ENCODE peak calls at places on chromosomes 5 and 9, in six cellular contexts. G is neural progenitor cell, U is upper lobe of right lung, Q is fibroblast of mammary gland, Y is GM23338, T is cardiac muscle cell. W is an unnamed sample.
A peak's percentile ranks its signal among the peaks of the same experiment; 100 is the strongest.

GRCh38 chr5:1749346-1750124 is 50.1 kb downstream of the MRPL36 start:
- DNase-seq in U (peak; percentile 46), Q (no peak), Y (no peak), T (no peak), G (no peak), W (no peak)

GRCh38 chr9:19969721-19970120 is 180.9 kb upstream of the SLC24A2 start:
- DNase-seq in U (no peak), G (no peak), Y (no peak), Q (peak; percentile 66), T (no peak), W (no peak)

GRCh38 chr9:75148551-75148950 is 60.2 kb downstream of the OSTF1 start:
- DNase-seq in Q (peak; percentile 75), U (no peak), Y (no peak), G (no peak), T (peak; percentile 75), W (peak; percentile 96)

GRCh38 chr5:125696762-125697161 is 726.4 kb upstream of the GRAMD2B start:
- DNase-seq in G (no peak), Q (peak; percentile 94), Y (no peak), U (no peak), T (no peak), W (peak; percentile 88)

GRCh38 chr9:131485728-131486381 is 16.9 kb upstream of the POMT1 start:
- DNase-seq in Q (no peak), G (no peak), T (no peak), U (no peak), Y (no peak), W (no peak)

GRCh38 chr9:90881648-90882047 is 80.0 kb downstream of the SYK start:
- DNase-seq in Q (no peak), T (no peak), G (no peak), Y (no peak), U (no peak), W (no peak)

GRCh38 chr5:10338996-10339903 is 14.2 kb upstream of the MARCHF6 start:
- DNase-seq in G (peak; percentile 76), Q (no peak), Y (peak; percentile 75), U (no peak), T (no peak), W (peak; percentile 57)

GRCh38 chr9:135887021-135887507 is 20.3 kb downstream of the CAMSAP1 start:
- DNase-seq in Q (peak; percentile 44), Y (no peak), U (no peak), T (no peak), G (no peak), W (peak; percentile 40)

GRCh38 chr5:56054651-56055050 is 59.9 kb upstream of the IL6ST start:
- DNase-seq in G (no peak), U (no peak), T (no peak), Q (peak; percentile 81), Y (no peak), W (no peak)

GRCh38 chr5:2685651-2686050 is 65.8 kb downstream of the IRX2 start:
- DNase-seq in Q (peak; percentile 82), T (no peak), Y (no peak), G (no peak), U (no peak), W (peak; percentile 90)

GRCh38 chr9:85404911-85405580 is 336.7 kb downstream of the AGTPBP1 start:
- DNase-seq in T (no peak), Q (no peak), Y (no peak), U (no peak), G (no peak), W (peak; percentile 26)

GRCh38 chr9:79694676-79695400 is 123.1 kb downstream of the TLE4 start:
- DNase-seq in G (peak; percentile 81), U (no peak), Q (peak; percentile 85), Y (peak; percentile 77), T (no peak), W (peak; percentile 94)

GRCh38 chr5:175695161-175696126 is 37.6 kb downstream of the HRH2 start:
- DNase-seq in Q (no peak), U (no peak), G (no peak), Y (no peak), T (no peak), W (no peak)

GRCh38 chr9:88747768-88748167 is 212.8 kb downstream of the NXNL2 start:
- DNase-seq in Q (peak; percentile 99), T (no peak), U (no peak), G (no peak), Y (peak; percentile 24), W (peak; percentile 86)

GRCh38 chr5:62597314-62597713 is 18.7 kb downstream of the LRRC70 start:
- DNase-seq in U (no peak), G (no peak), Q (no peak), T (no peak), Y (no peak), W (no peak)

GRCh38 chr9:35110327-35110758 is 5.3 kb downstream of the ATOSB start:
- DNase-seq in Q (peak; percentile 40), T (no peak), U (no peak), Y (no peak), G (no peak), W (peak; percentile 51)

GRCh38 chr5:372911-373709 is 51.6 kb downstream of the AHRR start:
- DNase-seq in U (peak; percentile 67), G (no peak), T (no peak), Y (peak; percentile 44), Q (no peak), W (no peak)

GRCh38 chr5:375336-375920 is 53.9 kb downstream of the AHRR start:
- DNase-seq in U (peak; percentile 56), T (no peak), G (no peak), Y (no peak), Q (no peak), W (no peak)

GRCh38 chr5:375921-376871 is 54.7 kb downstream of the AHRR start:
- DNase-seq in T (no peak), U (peak; percentile 62), Y (no peak), G (no peak), Q (no peak), W (no peak)

GRCh38 chr5:373710-374602 is 52.4 kb downstream of the AHRR start:
- DNase-seq in Y (peak; percentile 52), U (peak; percentile 75), G (peak; percentile 64), T (peak; percentile 66), Q (peak; percentile 55), W (peak; percentile 46)

GRCh38 chr5:374631-375335 is 53.3 kb downstream of the AHRR start:
- DNase-seq in T (no peak), Q (no peak), G (no peak), U (peak; percentile 61), Y (no peak), W (no peak)
- H3K4me3 ChIP-seq in T (no peak overlapping the region), Q (no peak overlapping the region), G (no peak overlapping the region), U (no peak overlapping the region), Y (no peak overlapping the region), W (no peak overlapping the region)

GRCh38 chr5:168883253-168883880 is 304.2 kb upstream of the PANK3 start:
- DNase-seq in G (peak; percentile 58), Q (no peak), U (no peak), T (peak; percentile 45), Y (peak; percentile 45), W (no peak)
- TF ChIP-seq CTCF in G (no peak), Q (no peak), U (no peak), T (no peak), Y (no peak), W (no peak)

DNA sequence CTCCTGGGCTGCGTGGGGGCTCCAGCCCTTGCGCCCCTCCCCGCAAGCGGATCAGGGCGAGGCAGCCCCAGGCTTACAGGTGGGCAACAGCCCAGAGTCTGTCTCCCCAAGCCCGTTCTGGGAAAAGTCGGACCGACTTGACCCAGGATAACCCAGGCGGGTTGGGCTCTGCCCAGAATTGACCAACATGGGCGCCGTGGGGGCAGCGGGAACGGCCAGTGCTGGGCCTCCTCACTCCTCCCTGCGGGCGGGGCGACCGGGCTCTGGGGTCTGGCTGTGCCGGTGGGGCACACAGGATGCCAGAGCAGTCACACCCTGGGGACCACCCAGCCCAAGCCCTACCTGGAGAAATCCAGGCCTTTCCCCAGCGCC is 15.3 kb upstream of the SYNPO start:
- DNase-seq in G (no peak), Y (peak; percentile 34), U (peak; percentile 81), T (no peak), Q (no peak), W (no peak)
- H3K4me3 ChIP-seq in G (peak overlapping the region; percentile 54), Y (peak overlapping the region; percentile 81), U (peak overlapping the region; percentile 79), T (peak overlapping the region; percentile 43), Q (peak overlapping the region; percentile 46), W (peak overlapping the region; percentile 61)

GRCh38 chr5:143008809-143009521 is 238.8 kb downstream of the ARHGAP26 start:
- DNase-seq in Y (no peak), Q (peak; percentile 100), U (no peak), G (no peak), T (no peak), W (peak; percentile 95)
- TF ChIP-seq CTCF in Y (no peak), Q (peak; percentile 29), U (no peak), G (no peak), T (no peak), W (no peak)

GRCh38 chr5:177311723-177312648 is at the start of gene MXD3:
- DNase-seq in Q (peak; percentile 91), G (peak; percentile 100), Y (peak; percentile 100), U (peak; percentile 97), T (peak; percentile 99), W (peak; percentile 96)

GRCh38 chr5:177309351-177310191 is 2.1 kb downstream of the MXD3 start:
- DNase-seq in Q (peak; percentile 70), U (peak; percentile 79), G (peak; percentile 81), T (peak; percentile 74), Y (peak; percentile 93), W (peak; percentile 67)

GRCh38 chr5:177311361-177311722 is 356 bp downstream of the MXD3 start:
- DNase-seq in Y (no peak), U (no peak), T (peak; percentile 43), G (no peak), Q (no peak), W (no peak)

GRCh38 chr5:177310332-177310731 is 1.4 kb downstream of the MXD3 start:
- DNase-seq in Q (no peak), U (no peak), T (no peak), G (no peak), Y (no peak), W (no peak)

DNA sequence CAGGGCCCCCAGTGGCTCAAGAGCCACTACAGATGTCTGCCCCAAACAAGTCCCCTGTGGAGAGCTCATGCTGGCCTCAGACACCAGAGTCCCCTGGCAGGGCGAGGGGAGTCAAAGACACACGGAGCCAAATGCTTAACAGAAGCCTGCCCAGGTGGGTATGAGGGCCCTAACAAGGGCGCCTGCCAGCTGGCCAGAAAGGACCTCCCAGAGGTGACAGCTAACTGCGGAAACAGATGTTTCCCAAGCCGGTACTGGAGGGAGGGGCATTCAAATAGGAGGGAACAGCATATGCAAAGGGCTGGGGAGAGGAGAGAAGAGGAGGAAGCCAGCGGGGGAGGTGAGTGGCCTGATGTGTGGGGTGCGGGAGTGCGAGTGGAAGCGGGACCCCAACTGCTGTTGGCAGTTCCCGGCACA is 933 bp downstream of the MXD3 start:
- DNase-seq in Y (peak; percentile 67), T (no peak), Q (no peak), G (peak; percentile 28), U (no peak), W (no peak)
- H3K4me3 ChIP-seq in Y (peak overlapping the region; percentile 69), T (peak overlapping the region; percentile 41), Q (peak overlapping the region; percentile 71), G (peak overlapping the region; percentile 85), U (peak overlapping the region; percentile 52), W (peak overlapping the region; percentile 63)

DNA sequence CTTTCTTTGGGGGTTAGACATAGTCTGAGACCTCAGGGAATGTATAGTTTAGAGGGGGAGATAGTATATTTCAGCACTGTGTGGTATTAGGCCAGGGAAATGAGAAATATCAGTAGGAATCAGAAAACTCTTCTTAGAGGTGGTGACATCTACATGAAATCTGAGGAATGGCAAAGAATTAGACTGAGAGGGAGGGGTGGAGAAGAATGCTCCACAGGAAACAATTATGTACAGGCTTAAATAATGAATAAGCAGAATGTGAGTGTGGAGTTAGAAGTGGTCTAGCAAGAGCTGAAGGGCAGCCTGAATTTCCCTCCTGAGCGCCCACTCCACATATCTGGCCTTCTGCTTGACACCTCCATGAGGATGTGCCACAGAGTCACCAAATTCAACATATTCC is 3.6 kb upstream of the MACIR start:
- DNase-seq in T (no peak), U (no peak), G (no peak), Y (no peak), Q (no peak), W (no peak)
- TF ChIP-seq CTCF in T (no peak), U (no peak), G (no peak), Y (no peak), Q (no peak), W (no peak)

W was measured in astrocyte of the spinal cord.